ENCODE peak calls at places on chromosomes 4 and X, in nine cellular contexts. One of them, this sample, is unnamed.

GRCh38 chrX:69077895-69078455 is 87.3 kb downstream of the PJA1 start:
- DNase-seq in NCI-H1092 treated with DMSO at 0.1 percent for 48 hours: no peak
- DNase-seq in iris pigment epithelial cell: no peak
- DNase-seq in NCI-H69: peak
- DNase-seq in sciatic nerve: peak
- DNase-seq in body of pancreas: no peak
- DNase-seq in epithelial cell of proximal tubule: no peak
- DNase-seq in kidney tubule cell: no peak
- DNase-seq in OCI-LY7: no peak
- DNase-seq in this sample: no peak

GRCh38 chr4:166432842-166433241 is 559.8 kb downstream of the TLL1 start:
- DNase-seq in NCI-H1092 treated with DMSO at 0.1 percent for 48 hours: no peak
- DNase-seq in iris pigment epithelial cell: no peak
- DNase-seq in NCI-H69: no peak
- DNase-seq in sciatic nerve: no peak
- DNase-seq in body of pancreas: no peak
- DNase-seq in epithelial cell of proximal tubule: no peak
- DNase-seq in kidney tubule cell: no peak
- DNase-seq in OCI-LY7: no peak
- DNase-seq in this sample: no peak

GRCh38 chr4:154490589-154491340 is 834 bp downstream of the DCHS2 start:
- DNase-seq in NCI-H1092 treated with DMSO at 0.1 percent for 48 hours: no peak
- DNase-seq in iris pigment epithelial cell: peak
- DNase-seq in NCI-H69: no peak
- DNase-seq in sciatic nerve: peak
- DNase-seq in body of pancreas: no peak
- DNase-seq in epithelial cell of proximal tubule: no peak
- DNase-seq in kidney tubule cell: peak
- DNase-seq in OCI-LY7: no peak
- DNase-seq in this sample: no peak

GRCh38 chrX:16885628-16886027 is 15.5 kb upstream of the RBBP7 start:
- DNase-seq in NCI-H1092 treated with DMSO at 0.1 percent for 48 hours: no peak
- DNase-seq in iris pigment epithelial cell: no peak
- DNase-seq in NCI-H69: no peak
- DNase-seq in sciatic nerve: no peak
- DNase-seq in body of pancreas: no peak
- DNase-seq in epithelial cell of proximal tubule: no peak
- DNase-seq in kidney tubule cell: no peak
- DNase-seq in OCI-LY7: peak
- DNase-seq in this sample: no peak

GRCh38 chr4:54063737-54064316 is 578 bp downstream of the CHIC2 start:
- DNase-seq in NCI-H1092 treated with DMSO at 0.1 percent for 48 hours: peak
- DNase-seq in iris pigment epithelial cell: no peak
- DNase-seq in NCI-H69: peak
- DNase-seq in sciatic nerve: peak
- DNase-seq in body of pancreas: peak
- DNase-seq in epithelial cell of proximal tubule: no peak
- DNase-seq in kidney tubule cell: peak
- DNase-seq in OCI-LY7: peak
- DNase-seq in this sample: no peak

GRCh38 chr4:5635826-5636196 is 72.5 kb downstream of the EVC2 start:
- DNase-seq in NCI-H1092 treated with DMSO at 0.1 percent for 48 hours: no peak
- DNase-seq in iris pigment epithelial cell: peak
- DNase-seq in NCI-H69: no peak
- DNase-seq in sciatic nerve: no peak
- DNase-seq in body of pancreas: no peak
- DNase-seq in epithelial cell of proximal tubule: no peak
- DNase-seq in kidney tubule cell: peak
- DNase-seq in OCI-LY7: no peak
- DNase-seq in this sample: peak

GRCh38 chr4:10015140-10015753 is 6.0 kb downstream of the SLC2A9 start:
- DNase-seq in NCI-H1092 treated with DMSO at 0.1 percent for 48 hours: peak
- DNase-seq in iris pigment epithelial cell: peak
- DNase-seq in NCI-H69: peak
- DNase-seq in sciatic nerve: no peak
- DNase-seq in body of pancreas: peak
- DNase-seq in epithelial cell of proximal tubule: no peak
- DNase-seq in kidney tubule cell: peak
- DNase-seq in OCI-LY7: peak
- DNase-seq in this sample: peak

GRCh38 chr4:73703320-73703719 is 37.0 kb upstream of the CXCL8 start:
- DNase-seq in NCI-H1092 treated with DMSO at 0.1 percent for 48 hours: no peak
- DNase-seq in iris pigment epithelial cell: no peak
- DNase-seq in NCI-H69: no peak
- DNase-seq in sciatic nerve: no peak
- DNase-seq in body of pancreas: no peak
- DNase-seq in epithelial cell of proximal tubule: no peak
- DNase-seq in kidney tubule cell: no peak
- DNase-seq in OCI-LY7: no peak
- DNase-seq in this sample: no peak

GRCh38 chr4:162847945-162848549 is 318.6 kb downstream of the NAF1 start:
- DNase-seq in NCI-H1092 treated with DMSO at 0.1 percent for 48 hours: no peak
- DNase-seq in iris pigment epithelial cell: no peak
- DNase-seq in NCI-H69: no peak
- DNase-seq in sciatic nerve: no peak
- DNase-seq in body of pancreas: no peak
- DNase-seq in epithelial cell of proximal tubule: no peak
- DNase-seq in kidney tubule cell: peak
- DNase-seq in OCI-LY7: no peak
- DNase-seq in this sample: no peak

GRCh38 chrX:118448273-118448783 is 47.3 kb upstream of the DOCK11 start:
- DNase-seq in NCI-H1092 treated with DMSO at 0.1 percent for 48 hours: no peak
- DNase-seq in iris pigment epithelial cell: peak
- DNase-seq in NCI-H69: no peak
- DNase-seq in sciatic nerve: no peak
- DNase-seq in body of pancreas: no peak
- DNase-seq in epithelial cell of proximal tubule: no peak
- DNase-seq in kidney tubule cell: no peak
- DNase-seq in OCI-LY7: no peak
- DNase-seq in this sample: peak

GRCh38 chr4:132123870-132124623 is 1025.0 kb upstream of the PCDH10 start:
- DNase-seq in NCI-H1092 treated with DMSO at 0.1 percent for 48 hours: no peak
- DNase-seq in iris pigment epithelial cell: peak
- DNase-seq in NCI-H69: no peak
- DNase-seq in sciatic nerve: no peak
- DNase-seq in body of pancreas: no peak
- DNase-seq in epithelial cell of proximal tubule: peak
- DNase-seq in kidney tubule cell: peak
- DNase-seq in OCI-LY7: no peak
- DNase-seq in this sample: peak

GRCh38 chrX:33741807-33742206 is 390.3 kb downstream of the FAM47A start:
- DNase-seq in NCI-H1092 treated with DMSO at 0.1 percent for 48 hours: no peak
- DNase-seq in iris pigment epithelial cell: no peak
- DNase-seq in NCI-H69: no peak
- DNase-seq in sciatic nerve: no peak
- DNase-seq in body of pancreas: no peak
- DNase-seq in epithelial cell of proximal tubule: no peak
- DNase-seq in kidney tubule cell: no peak
- DNase-seq in OCI-LY7: no peak
- DNase-seq in this sample: no peak

GRCh38 chr4:111154924-111155323 is 532.0 kb upstream of the PITX2 start:
- DNase-seq in NCI-H1092 treated with DMSO at 0.1 percent for 48 hours: no peak
- DNase-seq in iris pigment epithelial cell: no peak
- DNase-seq in NCI-H69: no peak
- DNase-seq in sciatic nerve: no peak
- DNase-seq in body of pancreas: no peak
- DNase-seq in epithelial cell of proximal tubule: no peak
- DNase-seq in kidney tubule cell: no peak
- DNase-seq in OCI-LY7: no peak
- DNase-seq in this sample: no peak

GRCh38 chr4:183350317-183351071 is 28.3 kb upstream of the CLDN24 start:
- DNase-seq in NCI-H1092 treated with DMSO at 0.1 percent for 48 hours: no peak
- DNase-seq in iris pigment epithelial cell: no peak
- DNase-seq in NCI-H69: no peak
- DNase-seq in sciatic nerve: peak
- DNase-seq in body of pancreas: no peak
- DNase-seq in epithelial cell of proximal tubule: no peak
- DNase-seq in kidney tubule cell: no peak
- DNase-seq in OCI-LY7: no peak
- DNase-seq in this sample: no peak

This sample was measured in fibroblast of lung.